ENCODE peak calls at places on chromosome 6, in nine cellular contexts. L, U, P, M, B, K, Y, R and V are unnamed samples.

GRCh38 chr6:133886104-133886503 is 2.8 kb upstream of the TCF21 start:
- DNase-seq in U (no peak), L (no peak), P (no peak), B (no peak), R (no peak), Y (no peak), K (no peak), M (no peak), V (no peak)

GRCh38 chr6:23890543-23891227 is 235.3 kb upstream of the NRSN1 start:
- DNase-seq in P (no peak), L (no peak), U (no peak), Y (no peak), R (no peak), M (peak), B (no peak), K (peak), V (no peak)

GRCh38 chr6:82371799-82372508 is 8.3 kb downstream of the TPBG start:
- DNase-seq in R (no peak), B (no peak), K (no peak), Y (no peak), M (no peak), U (no peak), P (no peak), L (no peak), V (no peak)

GRCh38 chr6:56334937-56335336 is 87.6 kb upstream of the COL21A1 start:
- DNase-seq in M (no peak), B (no peak), R (no peak), K (no peak), Y (no peak), U (no peak), L (no peak), P (no peak), V (no peak)

GRCh38 chr6:48101277-48101676 is 9.7 kb downstream of the PTCHD4 start:
- DNase-seq in K (no peak), R (no peak), M (peak), P (no peak), Y (no peak), U (no peak), L (no peak), B (no peak), V (no peak)

GRCh38 chr6:117200067-117200466 is 65.3 kb upstream of the VGLL2 start:
- DNase-seq in P (no peak), R (no peak), M (no peak), B (no peak), L (no peak), U (no peak), K (no peak), Y (no peak), V (no peak)

GRCh38 chr6:154649723-154650122 is 83.5 kb upstream of the SCAF8 start:
- DNase-seq in Y (no peak), B (no peak), K (no peak), R (no peak), L (no peak), P (no peak), M (no peak), U (no peak), V (no peak)

GRCh38 chr6:167285077-167285770 is 5.9 kb upstream of the UNC93A start:
- DNase-seq in R (no peak), B (no peak), Y (no peak), L (no peak), K (no peak), U (no peak), M (no peak), P (no peak), V (peak)

GRCh38 chr6:33029297-33030184 is 20.1 kb upstream of the HLA-DOA start:
- DNase-seq in U (peak), R (no peak), L (no peak), B (no peak), P (no peak), Y (no peak), K (no peak), M (peak), V (no peak)

GRCh38 chr6:16049178-16049577 is 79.7 kb upstream of the MYLIP start:
- DNase-seq in R (no peak), U (no peak), Y (no peak), P (no peak), K (no peak), L (no peak), M (no peak), B (no peak), V (no peak)

GRCh38 chr6:151063339-151063738 is 176.4 kb upstream of the AKAP12 start:
- DNase-seq in L (no peak), K (peak), R (no peak), U (no peak), Y (no peak), B (no peak), P (no peak), M (no peak), V (no peak)

GRCh38 chr6:158818008-158818579 is 1.1 kb downstream of the EZR start:
- DNase-seq in B (peak), R (peak), Y (peak), P (no peak), K (no peak), U (peak), L (no peak), M (peak), V (peak)

GRCh38 chr6:14023855-14024254 is 93.7 kb upstream of the CD83 start:
- DNase-seq in U (no peak), P (no peak), K (no peak), Y (no peak), M (no peak), R (no peak), L (no peak), B (no peak), V (no peak)

GRCh38 chr6:33672808-33673207 is 38.7 kb downstream of the UQCC2 start:
- DNase-seq in B (no peak), Y (peak), L (no peak), M (peak), K (peak), U (no peak), P (no peak), R (no peak), V (no peak)

GRCh38 chr6:151675746-151676459 is 131.6 kb upstream of the ESR1 start:
- DNase-seq in B (no peak), P (no peak), R (peak), K (no peak), M (peak), L (no peak), U (peak), Y (peak), V (peak)

GRCh38 chr6:111681856-111682255 is 76.2 kb upstream of the TRAF3IP2 start:
- DNase-seq in U (no peak), K (no peak), M (no peak), Y (no peak), B (no peak), R (no peak), L (no peak), P (no peak), V (no peak)

GRCh38 chr6:14862845-14863244 is 383.0 kb upstream of the JARID2 start:
- DNase-seq in K (no peak), R (no peak), B (no peak), L (no peak), Y (no peak), M (no peak), P (no peak), U (no peak), V (no peak)

GRCh38 chr6:34809914-34810882 is 18.3 kb downstream of the BLTP3A start:
- DNase-seq in Y (no peak), M (no peak), L (no peak), R (no peak), U (no peak), P (no peak), B (no peak), K (no peak), V (no peak)